ENCODE peak calls at places on chromosomes 7 and 10, in four cellular contexts. D, M, X and E are unnamed samples.

GRCh38 chr7:73734619-73735525 is 3.7 kb downstream of the ABHD11 start:
- DNase-seq in D (peak), X (peak), M (peak), E (peak)

GRCh38 chr7:80313716-80314115 is 179.1 kb downstream of the GNAI1 start:
- DNase-seq in D (no peak), X (no peak), M (no peak), E (no peak)

GRCh38 chr10:49000437-49001398 is 61.1 kb upstream of the LRRC18 start:
- DNase-seq in X (no peak), D (no peak), M (no peak), E (no peak)

GRCh38 chr10:120503695-120504094 is 46.7 kb downstream of the PLPP4 start:
- DNase-seq in X (no peak), D (no peak), M (no peak), E (no peak)

GRCh38 chr10:35447693-35448407 is 111.5 kb downstream of the CCNY start:
- DNase-seq in M (no peak), D (peak), X (peak), E (no peak)

GRCh38 chr7:98394377-98394836 is 6.5 kb downstream of the BAIAP2L1 start:
- DNase-seq in D (peak), X (no peak), M (no peak), E (no peak)

GRCh38 chr10:86666538-86666937 is 1.8 kb upstream of the LDB3 start:
- DNase-seq in X (no peak), D (no peak), M (no peak), E (no peak)

GRCh38 chr10:117261501-117261900 is 20.6 kb downstream of the SLC18A2 start:
- DNase-seq in D (no peak), M (no peak), X (no peak), E (no peak)

GRCh38 chr10:77983384-77984341 is 45.7 kb downstream of the POLR3A start:
- DNase-seq in X (no peak), M (no peak), D (peak), E (no peak)

GRCh38 chr10:4058514-4059029 is 273.6 kb upstream of the KLF6 start:
- DNase-seq in M (no peak), D (no peak), X (no peak), E (no peak)
- H3K4ac ChIP-seq in M (no peak), D (no peak), X (no peak), E (no peak)

GRCh38 chr7:44914992-44915607 is 29.8 kb upstream of the PURB start:
- DNase-seq in X (no peak), M (no peak), D (no peak), E (no peak)
- H3K4ac ChIP-seq in X (no peak), M (no peak), D (no peak), E (no peak)

DNA sequence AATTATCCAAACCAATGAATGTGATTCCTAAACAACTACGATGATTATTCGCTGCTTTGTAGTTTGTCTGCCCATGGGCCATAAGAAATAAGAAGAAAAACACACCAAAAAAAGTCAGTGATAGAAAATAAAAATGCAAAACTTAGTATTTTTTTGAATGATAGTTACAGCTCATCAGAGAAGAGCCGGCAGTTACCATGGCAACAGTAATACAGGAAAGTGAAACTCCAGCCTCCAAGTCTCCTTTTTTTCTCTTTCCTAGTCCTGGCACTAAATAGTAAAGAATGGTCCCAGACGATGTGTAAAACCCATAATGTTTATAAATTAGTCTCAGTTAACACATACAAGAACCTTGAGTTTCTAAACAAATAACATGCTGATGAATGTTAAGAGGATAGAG is 21.6 kb upstream of the LHFPL3 start:
- DNase-seq in D (no peak), X (no peak), M (no peak), E (no peak)
- H3K4ac ChIP-seq in D (no peak), X (no peak), M (no peak), E (no peak)

DNA sequence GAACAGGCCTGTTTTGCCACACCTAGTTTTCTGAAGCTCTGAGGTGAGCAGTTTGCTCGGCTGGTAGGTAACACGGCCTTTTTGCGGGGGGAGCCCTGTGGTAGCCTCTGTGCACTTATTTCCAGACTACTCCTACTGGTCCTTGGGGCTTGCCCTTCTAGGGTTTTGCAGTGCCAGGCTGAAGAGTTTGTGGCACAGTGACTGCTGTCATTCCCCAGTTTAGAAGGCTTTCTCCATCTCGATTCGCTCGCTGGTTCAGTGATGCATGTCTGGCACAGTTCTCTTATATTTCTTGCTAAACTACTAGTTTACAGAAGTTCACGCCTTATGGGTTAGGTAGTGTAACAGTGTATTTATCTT is 711 bp downstream of the KIF20B start:
- DNase-seq in D (peak), M (no peak), X (no peak), E (no peak)
- H3K4ac ChIP-seq in D (peak), M (no peak), X (peak), E (no peak)

DNA sequence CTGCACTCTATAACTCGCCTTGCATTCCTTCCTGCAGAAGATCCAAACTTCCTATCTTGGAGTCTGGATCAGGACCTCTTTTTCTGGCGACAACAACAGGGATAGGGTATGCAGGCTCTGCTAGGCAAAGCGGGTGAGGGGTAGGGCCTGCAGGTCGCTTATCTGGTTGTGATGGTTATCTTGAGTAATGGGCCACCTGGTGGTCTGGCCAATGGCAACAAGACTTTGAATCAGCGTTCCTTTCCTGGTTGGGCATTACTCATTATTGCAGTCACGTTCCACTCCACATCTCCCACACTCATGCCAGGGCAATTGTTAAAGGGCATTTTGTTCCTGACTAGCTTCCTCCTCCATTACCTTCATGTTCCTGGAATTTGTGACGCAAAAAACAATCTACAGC is 48.4 kb upstream of the PLXDC2 start:
- DNase-seq in D (no peak), M (no peak), X (peak), E (peak)
- H3K4ac ChIP-seq in D (no peak), M (no peak), X (no peak), E (no peak)

GRCh38 chr7:103932389-103932788 is 57.1 kb downstream of the RELN start:
- DNase-seq in M (no peak), D (no peak), X (no peak), E (no peak)
- H3K4ac ChIP-seq in M (no peak), D (no peak), X (no peak), E (no peak)